ENCODE peak calls at places on chromosomes 16 and 17, in four cellular contexts. One of them, this sample, is unnamed.

GRCh38 chr16:86634290-86634689 is 55.9 kb downstream of the FOXL1 start:
- DNase-seq in GM12865: no peak
- DNase-seq in pancreas: no peak
- DNase-seq in testis: no peak
- DNase-seq in this sample: no peak

GRCh38 chr17:311119-311848 is 41.3 kb downstream of the RPH3AL start:
- DNase-seq in GM12865: no peak
- DNase-seq in pancreas: no peak
- DNase-seq in testis: no peak
- DNase-seq in this sample: no peak

GRCh38 chr17:4708436-4708835 is 2.0 kb upstream of the ARRB2 start:
- DNase-seq in GM12865: peak; percentile 42
- DNase-seq in pancreas: no peak
- DNase-seq in testis: peak; percentile 81
- DNase-seq in this sample: no peak

GRCh38 chr16:24701521-24701951 is 27.9 kb upstream of the TNRC6A start:
- DNase-seq in GM12865: no peak
- DNase-seq in pancreas: no peak
- DNase-seq in testis: no peak
- DNase-seq in this sample: no peak

GRCh38 chr17:82241183-82241925 is 12.5 kb downstream of the SLC16A3 start:
- DNase-seq in GM12865: no peak
- DNase-seq in pancreas: peak; percentile 56
- DNase-seq in testis: no peak
- DNase-seq in this sample: peak; percentile 82

GRCh38 chr16:71540-72341 is 690 bp downstream of the RHBDF1 start:
- DNase-seq in GM12865: no peak
- DNase-seq in pancreas: peak; percentile 67
- DNase-seq in testis: peak; percentile 80
- DNase-seq in this sample: peak; percentile 75

GRCh38 chr16:1785846-1786170 is 3.0 kb downstream of the NUBP2 start:
- DNase-seq in GM12865: no peak
- DNase-seq in pancreas: no peak
- DNase-seq in testis: no peak
- DNase-seq in this sample: peak; percentile 8

GRCh38 chr16:87375426-87376135 is 8.0 kb downstream of the FBXO31 start:
- DNase-seq in GM12865: no peak
- DNase-seq in pancreas: no peak
- DNase-seq in testis: no peak
- DNase-seq in this sample: no peak

GRCh38 chr17:14068542-14069250 is 608 bp upstream of the COX10 start:
- DNase-seq in GM12865: peak; percentile 8
- DNase-seq in pancreas: no peak
- DNase-seq in testis: no peak
- DNase-seq in this sample: no peak

GRCh38 chr17:18181358-18181757 is 2.3 kb upstream of the ALKBH5 start:
- DNase-seq in GM12865: no peak
- DNase-seq in pancreas: no peak
- DNase-seq in testis: no peak
- DNase-seq in this sample: no peak

GRCh38 chr16:65429504-65430149 is 307.8 kb upstream of the CDH11 start:
- DNase-seq in GM12865: no peak
- DNase-seq in pancreas: no peak
- DNase-seq in testis: no peak
- DNase-seq in this sample: no peak

GRCh38 chr16:88920618-88921602 is 54.5 kb upstream of the PABPN1L start:
- DNase-seq in GM12865: peak; percentile 37
- DNase-seq in pancreas: peak; percentile 60
- DNase-seq in testis: peak; percentile 58
- DNase-seq in this sample: peak; percentile 85

GRCh38 chr16:56480776-56481467 is 29.6 kb downstream of the OGFOD1 start:
- DNase-seq in GM12865: no peak
- DNase-seq in pancreas: no peak
- DNase-seq in testis: no peak
- DNase-seq in this sample: no peak

GRCh38 chr16:17149904-17150483 is 320.8 kb downstream of the XYLT1 start:
- DNase-seq in GM12865: no peak
- DNase-seq in pancreas: no peak
- DNase-seq in testis: no peak
- DNase-seq in this sample: no peak

GRCh38 chr16:67386861-67387455 is 6.3 kb downstream of the TPPP3 start:
- DNase-seq in GM12865: no peak
- DNase-seq in pancreas: no peak
- DNase-seq in testis: no peak
- DNase-seq in this sample: no peak

GRCh38 chr17:79369532-79369931 is 241.3 kb downstream of the RBFOX3 start:
- DNase-seq in GM12865: no peak
- DNase-seq in pancreas: no peak
- DNase-seq in testis: no peak
- DNase-seq in this sample: no peak

GRCh38 chr16:50065624-50066481 is at the start of gene HEATR3:
- DNase-seq in GM12865: peak; percentile 97
- DNase-seq in pancreas: peak; percentile 97
- DNase-seq in testis: peak; percentile 93
- DNase-seq in this sample: peak; percentile 92

GRCh38 chr16:50068550-50068949 is 2.8 kb downstream of the HEATR3 start:
- DNase-seq in GM12865: no peak
- DNase-seq in pancreas: no peak
- DNase-seq in testis: no peak
- DNase-seq in this sample: no peak

GRCh38 chr16:50069060-50069459 is 3.3 kb downstream of the HEATR3 start:
- DNase-seq in GM12865: no peak
- DNase-seq in pancreas: no peak
- DNase-seq in testis: no peak
- DNase-seq in this sample: no peak

GRCh38 chr16:50066482-50067289 is 916 bp downstream of the HEATR3 start:
- DNase-seq in GM12865: no peak
- DNase-seq in pancreas: no peak
- DNase-seq in testis: no peak
- DNase-seq in this sample: no peak

DNA sequence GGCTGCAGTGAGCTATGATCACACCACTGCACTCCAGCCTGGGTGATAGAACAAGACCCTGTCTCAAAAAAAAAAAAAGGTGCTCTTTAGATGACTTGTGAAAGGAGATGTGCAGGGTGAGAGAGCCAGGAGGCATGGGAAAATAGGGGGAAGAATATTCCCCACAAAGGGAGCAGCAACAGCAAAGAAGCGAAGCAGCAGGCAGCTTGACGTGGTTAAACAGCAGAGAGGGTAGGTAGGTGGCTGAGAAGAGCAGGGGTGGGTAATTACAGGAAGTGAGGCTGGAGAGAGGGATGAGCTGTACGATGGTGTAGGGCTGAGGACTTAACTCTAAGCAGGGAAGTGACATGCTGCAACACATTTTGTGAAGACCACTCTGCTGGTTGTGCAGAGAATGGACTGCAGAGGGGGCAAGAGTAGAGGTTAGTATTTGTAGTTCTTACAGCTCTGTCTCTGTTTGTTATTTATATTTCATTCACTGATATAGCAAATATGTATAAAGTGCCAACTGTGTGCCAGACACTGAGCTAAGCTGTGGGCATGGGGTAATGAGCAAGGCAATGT is 1.6 kb downstream of the HEATR3 start:
- DNase-seq in GM12865: peak; percentile 77
- DNase-seq in pancreas: no peak
- DNase-seq in testis: peak; percentile 50
- DNase-seq in this sample: no peak
- TF ChIP-seq CTCF in GM12865: peak; percentile 59
- TF ChIP-seq CTCF in pancreas: no peak
- TF ChIP-seq CTCF in testis: no peak
- TF ChIP-seq CTCF in this sample: peak; percentile 43

GRCh38 chr17:50079334-50080095 is 15.6 kb upstream of the PDK2 start:
- DNase-seq in GM12865: peak; percentile 68
- DNase-seq in pancreas: peak; percentile 43
- DNase-seq in testis: no peak
- DNase-seq in this sample: no peak
- TF ChIP-seq CTCF in GM12865: peak; percentile 88
- TF ChIP-seq CTCF in pancreas: no peak
- TF ChIP-seq CTCF in testis: no peak
- TF ChIP-seq CTCF in this sample: peak; percentile 22

GRCh38 chr17:40191237-40192208 is 14.3 kb downstream of the RAPGEFL1 start:
- DNase-seq in GM12865: peak; percentile 76
- DNase-seq in pancreas: peak; percentile 79
- DNase-seq in testis: peak; percentile 85
- DNase-seq in this sample: peak; percentile 77
- TF ChIP-seq CTCF in GM12865: peak; percentile 83
- TF ChIP-seq CTCF in pancreas: peak; percentile 29
- TF ChIP-seq CTCF in testis: peak; percentile 45
- TF ChIP-seq CTCF in this sample: peak; percentile 73

GRCh38 chr17:2042355-2042929 is 620 bp downstream of the OVCA2 start:
- DNase-seq in GM12865: peak; percentile 45
- DNase-seq in pancreas: no peak
- DNase-seq in testis: no peak
- DNase-seq in this sample: no peak
- TF ChIP-seq CTCF in GM12865: no peak
- TF ChIP-seq CTCF in pancreas: no peak
- TF ChIP-seq CTCF in testis: no peak
- TF ChIP-seq CTCF in this sample: no peak

GRCh38 chr17:59786213-59786535 is 78.7 kb downstream of the VMP1 start:
- DNase-seq in GM12865: no peak
- DNase-seq in pancreas: no peak
- DNase-seq in testis: no peak
- DNase-seq in this sample: no peak
- TF ChIP-seq CTCF in GM12865: no peak
- TF ChIP-seq CTCF in pancreas: no peak
- TF ChIP-seq CTCF in testis: no peak
- TF ChIP-seq CTCF in this sample: no peak

GRCh38 chr17:41418116-41418860 is 6.1 kb downstream of the KRT37 start:
- DNase-seq in GM12865: no peak
- DNase-seq in pancreas: no peak
- DNase-seq in testis: no peak
- DNase-seq in this sample: no peak
- TF ChIP-seq CTCF in GM12865: no peak
- TF ChIP-seq CTCF in pancreas: no peak
- TF ChIP-seq CTCF in testis: no peak
- TF ChIP-seq CTCF in this sample: no peak

GRCh38 chr17:32596666-32597065 is 109.9 kb downstream of the CDK5R1 start:
- DNase-seq in GM12865: peak; percentile 82
- DNase-seq in pancreas: no peak
- DNase-seq in testis: no peak
- DNase-seq in this sample: no peak

GRCh38 chr17:32590974-32591373 is 104.2 kb downstream of the CDK5R1 start:
- DNase-seq in GM12865: no peak
- DNase-seq in pancreas: no peak
- DNase-seq in testis: no peak
- DNase-seq in this sample: no peak

GRCh38 chr17:32591428-32591827 is 104.6 kb downstream of the CDK5R1 start:
- DNase-seq in GM12865: no peak
- DNase-seq in pancreas: no peak
- DNase-seq in testis: no peak
- DNase-seq in this sample: no peak

GRCh38 chr17:32596206-32596605 is 109.4 kb downstream of the CDK5R1 start:
- DNase-seq in GM12865: no peak
- DNase-seq in pancreas: no peak
- DNase-seq in testis: no peak
- DNase-seq in this sample: no peak

DNA sequence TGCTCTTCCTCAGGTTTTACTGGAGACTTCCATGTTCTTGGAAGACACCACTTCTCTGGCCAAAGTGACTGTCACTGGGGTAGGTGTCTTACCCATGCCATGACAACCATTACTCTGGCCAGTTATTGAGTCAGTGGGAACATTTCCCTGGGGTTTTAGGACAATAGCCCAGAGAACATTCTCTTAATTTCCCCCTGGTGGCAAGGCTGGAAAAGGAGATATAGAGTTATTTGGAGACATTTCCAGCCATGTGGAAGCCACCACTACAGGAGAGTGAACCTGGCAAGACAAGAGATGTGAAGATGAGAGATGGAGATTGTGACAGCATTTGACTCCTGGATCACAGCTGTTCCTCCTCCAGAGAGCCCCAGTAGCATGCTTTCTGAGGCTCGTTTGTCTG is 106.2 kb downstream of the CDK5R1 start:
- DNase-seq in GM12865: no peak
- DNase-seq in pancreas: no peak
- DNase-seq in testis: no peak
- DNase-seq in this sample: no peak
- TF ChIP-seq CTCF in GM12865: no peak
- TF ChIP-seq CTCF in pancreas: no peak
- TF ChIP-seq CTCF in testis: no peak
- TF ChIP-seq CTCF in this sample: no peak

GRCh38 chr16:80341242-80341641 is 199.6 kb upstream of the DYNLRB2 start:
- DNase-seq in GM12865: no peak
- DNase-seq in pancreas: no peak
- DNase-seq in testis: no peak
- DNase-seq in this sample: no peak
- TF ChIP-seq CTCF in GM12865: no peak
- TF ChIP-seq CTCF in pancreas: no peak
- TF ChIP-seq CTCF in testis: no peak
- TF ChIP-seq CTCF in this sample: no peak

DNA sequence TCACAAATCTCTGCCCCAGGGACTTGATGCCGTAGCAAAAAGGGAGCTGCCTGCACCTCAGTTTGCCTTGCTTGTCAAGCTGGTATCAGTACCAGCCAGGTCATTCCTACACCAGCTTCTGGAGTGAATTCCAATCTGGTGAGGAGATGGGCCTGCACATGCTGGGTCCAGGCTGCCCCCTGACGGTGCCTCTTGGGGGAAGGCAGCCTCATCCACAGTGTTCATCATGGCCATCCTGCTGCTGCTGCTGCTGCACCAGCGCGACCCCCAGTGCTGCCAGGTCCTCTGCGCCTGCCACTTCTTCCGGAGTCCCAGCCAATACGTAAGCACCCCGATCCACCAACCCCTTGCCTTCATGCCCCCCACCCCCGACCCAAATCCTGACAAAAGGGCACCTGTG is 8.3 kb downstream of the MRPL27 start:
- DNase-seq in GM12865: no peak
- DNase-seq in pancreas: no peak
- DNase-seq in testis: no peak
- DNase-seq in this sample: no peak
- TF ChIP-seq CTCF in GM12865: no peak
- TF ChIP-seq CTCF in pancreas: no peak
- TF ChIP-seq CTCF in testis: no peak
- TF ChIP-seq CTCF in this sample: no peak